ENCODE peak calls at places on chromosomes 3 and 15, in eight cellular contexts. S is CD8-positive, alpha-beta T cell; T is heart right ventricle; K is cardiac muscle cell; Z is tibial nerve; D is sigmoid colon; I is body of pancreas; C is heart left ventricle. B is an unnamed sample.

GRCh38 chr15:41926184-41927056 is 32.6 kb upstream of the SPTBN5 start:
- DNase-seq in K (no peak), C (no peak), Z (no peak), S (no peak), D (no peak), I (no peak), T (no peak), B (no peak)

GRCh38 chr3:128560768-128561167 is 67.8 kb upstream of the GATA2 start:
- DNase-seq in K (no peak), Z (no peak), I (no peak), C (no peak), D (peak; percentile 48), T (no peak), S (no peak), B (no peak)

GRCh38 chr3:51384145-51384729 is 854 bp upstream of the MANF start:
- DNase-seq in I (peak; percentile 32), K (peak; percentile 47), Z (no peak), C (no peak), D (peak; percentile 73), T (peak; percentile 28), S (no peak), B (no peak)

GRCh38 chr15:100131321-100132224 is 210.2 kb downstream of the ADAMTS17 start:
- DNase-seq in K (peak; percentile 37), D (no peak), I (peak; percentile 55), S (no peak), Z (no peak), T (peak; percentile 69), C (peak; percentile 79), B (peak; percentile 87)

GRCh38 chr15:82072926-82073537 is 27.2 kb upstream of the MEX3B start:
- DNase-seq in Z (no peak), I (no peak), T (no peak), K (no peak), S (no peak), C (no peak), D (no peak), B (no peak)

GRCh38 chr15:101452572-101452971 is 36.9 kb downstream of the PCSK6 start:
- DNase-seq in Z (no peak), T (no peak), D (no peak), K (no peak), I (no peak), C (no peak), S (no peak), B (peak; percentile 55)

GRCh38 chr3:124504332-124505059 is 225.8 kb upstream of the UMPS start:
- DNase-seq in T (peak; percentile 27), D (no peak), Z (no peak), I (peak; percentile 31), K (no peak), C (peak; percentile 64), S (no peak), B (peak; percentile 37)

GRCh38 chr3:52527039-52527731 is 6.5 kb downstream of the NT5DC2 start:
- DNase-seq in Z (no peak), D (peak; percentile 64), S (no peak), T (no peak), K (no peak), I (no peak), C (peak; percentile 25), B (peak; percentile 64)

GRCh38 chr3:11514191-11514770 is 129.4 kb downstream of the VGLL4 start:
- DNase-seq in K (no peak), S (no peak), I (peak; percentile 59), T (peak; percentile 66), C (peak; percentile 63), Z (no peak), D (peak; percentile 62), B (no peak)

GRCh38 chr3:16896820-16897219 is 12.1 kb downstream of the PLCL2 start:
- DNase-seq in C (no peak), Z (no peak), D (no peak), K (no peak), I (no peak), T (no peak), S (no peak), B (no peak)

GRCh38 chr3:143152043-143152442 is 32.5 kb downstream of the CHST2 start:
- DNase-seq in D (no peak), I (no peak), T (no peak), K (no peak), C (no peak), Z (no peak), S (no peak), B (no peak)

GRCh38 chr3:40169983-40170382 is 139.5 kb upstream of the EIF1B start:
- DNase-seq in T (no peak), I (no peak), C (no peak), K (no peak), Z (no peak), D (no peak), S (no peak), B (no peak)

GRCh38 chr3:189947948-189948723 is 172.6 kb downstream of the P3H2 start:
- DNase-seq in D (no peak), T (no peak), Z (no peak), I (peak; percentile 10), K (peak; percentile 12), S (no peak), C (no peak), B (no peak)

GRCh38 chr3:187763850-187764648 is 18.8 kb upstream of the BCL6 start:
- DNase-seq in K (no peak), D (no peak), C (no peak), T (no peak), S (no peak), I (no peak), Z (no peak), B (no peak)

GRCh38 chr15:63288778-63289378 is 11.5 kb downstream of the APH1B start:
- DNase-seq in C (no peak), K (peak; percentile 54), Z (peak; percentile 24), S (no peak), D (no peak), I (no peak), T (no peak), B (no peak)

GRCh38 chr3:165796701-165797100 is 40.5 kb downstream of the BCHE start:
- DNase-seq in C (no peak), K (no peak), I (no peak), S (no peak), D (no peak), Z (no peak), T (no peak), B (no peak)

GRCh38 chr15:74954515-74954914 is 2.1 kb downstream of the RPP25 start:
- DNase-seq in Z (no peak), I (peak; percentile 18), T (no peak), S (no peak), K (peak; percentile 64), C (peak; percentile 59), D (no peak), B (no peak)

GRCh38 chr3:112930771-112931170 is 44.1 kb downstream of the CD200R1 start:
- DNase-seq in K (no peak), T (no peak), Z (no peak), I (no peak), S (no peak), C (no peak), D (no peak), B (no peak)

GRCh38 chr15:40058476-40059140 is 19.6 kb upstream of the SRP14 start:
- DNase-seq in I (no peak), S (no peak), D (peak; percentile 57), Z (no peak), K (no peak), C (no peak), T (no peak), B (no peak)

GRCh38 chr3:9955067-9955502 is 2.9 kb upstream of the PRRT3 start:
- DNase-seq in T (no peak), S (no peak), I (peak; percentile 45), K (peak; percentile 78), D (no peak), C (no peak), Z (no peak), B (no peak)

GRCh38 chr15:44584162-44584749 is 47.3 kb downstream of the EIF3J start:
- DNase-seq in Z (no peak), D (no peak), S (peak; percentile 27), C (peak; percentile 46), T (no peak), K (peak; percentile 43), I (peak; percentile 31), B (peak; percentile 40)

GRCh38 chr15:63848881-63849551 is 15.3 kb upstream of the HERC1 start:
- DNase-seq in S (no peak), T (no peak), I (no peak), Z (no peak), D (no peak), K (no peak), C (no peak), B (no peak)

DNA sequence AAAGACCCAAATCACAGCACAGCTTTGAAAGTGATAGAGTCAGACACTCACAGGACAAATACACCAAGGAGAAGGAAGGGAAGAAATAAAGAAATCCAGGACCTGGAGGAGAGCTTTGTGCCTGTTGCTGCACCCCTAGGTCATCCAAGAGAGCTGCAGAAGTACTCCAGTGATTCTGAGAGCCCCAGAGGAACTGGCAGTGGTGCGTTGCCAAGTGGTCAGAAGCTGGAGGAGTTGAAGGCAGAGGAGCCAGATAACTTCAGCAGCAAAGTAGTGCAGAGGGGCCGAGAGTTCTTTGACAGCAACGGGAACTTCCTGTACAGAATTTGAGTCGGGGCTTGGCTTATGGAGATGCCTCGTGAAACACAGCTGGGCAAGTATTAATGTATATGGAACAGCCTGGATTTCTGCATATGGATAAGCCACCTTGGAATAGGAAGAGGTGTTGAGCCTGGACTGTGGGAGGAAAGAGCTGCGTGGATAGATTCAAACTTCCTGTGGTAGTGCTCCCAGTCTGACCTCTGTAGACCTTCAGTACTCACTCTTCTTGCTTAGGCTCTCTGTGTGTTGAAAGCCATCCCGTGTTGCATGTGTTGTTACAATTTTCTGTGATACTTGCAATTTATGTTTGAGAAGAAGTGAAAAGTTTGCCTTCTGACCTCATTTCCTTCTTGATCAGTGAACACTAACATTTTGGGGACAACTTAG is 6.1 kb downstream of the NGRN start:
- DNase-seq in C (no peak), Z (no peak), T (no peak), K (no peak), S (no peak), I (no peak), D (no peak), B (no peak)
- H3K4me1 ChIP-seq in C (peaks cover 58% of the 10 kb centered on the region), Z (peaks cover 32% of the 10 kb centered on the region), T (peaks cover 14% of the 10 kb centered on the region), K (peaks cover 20% of the 10 kb centered on the region), S (peaks cover 47% of the 10 kb centered on the region), I (peaks cover 34% of the 10 kb centered on the region), D (peaks cover 47% of the 10 kb centered on the region), B (peaks cover 54% of the 10 kb centered on the region)

GRCh38 chr3:72890166-72890925 is 2.5 kb downstream of the GXYLT2 start:
- DNase-seq in K (no peak), I (no peak), C (no peak), D (no peak), S (no peak), T (no peak), Z (no peak), B (no peak)
- H3K27ac ChIP-seq in K (peak overlapping the region; percentile 52), I (no peak overlapping the region), C (peak overlapping the region; percentile 69), D (peak overlapping the region; percentile 69), S (no peak overlapping the region), T (no peak overlapping the region), Z (peak overlapping the region; percentile 87), B (peak overlapping the region; percentile 81)

GRCh38 chr15:31228980-31229826 is 97.4 kb upstream of the KLF13 start:
- DNase-seq in C (no peak), T (no peak), S (no peak), D (no peak), K (peak; percentile 48), Z (no peak), I (peak; percentile 59), B (peak; percentile 88)
- H3K4me3 ChIP-seq in C (no peak overlapping the region), T (no peak overlapping the region), S (no peak overlapping the region), D (no peak overlapping the region), K (no peak overlapping the region), Z (no peak overlapping the region), I (no peak overlapping the region), B (peak overlapping the region; percentile 28)

DNA sequence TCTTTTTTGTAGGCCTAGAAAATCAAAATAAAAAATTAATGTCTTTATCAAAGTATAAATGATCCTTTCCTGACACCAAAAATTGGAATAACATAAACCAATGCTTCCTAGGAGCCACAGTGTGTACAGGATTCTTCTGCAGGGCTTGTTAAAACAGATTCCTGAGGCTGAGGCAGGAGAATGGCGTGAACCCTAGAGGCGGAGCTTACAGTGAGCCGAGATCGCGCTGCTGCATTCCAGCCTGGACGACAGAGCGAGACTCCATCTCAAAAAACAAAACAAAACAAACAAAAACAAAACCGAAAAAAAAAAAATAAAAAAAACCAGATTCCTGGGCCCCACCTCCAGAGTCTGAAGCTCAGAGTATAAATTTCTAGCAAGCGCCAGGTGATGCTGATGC is 78.0 kb downstream of the PEX5L start:
- DNase-seq in Z (no peak), K (no peak), C (no peak), T (no peak), D (no peak), I (no peak), S (no peak), B (no peak)
- H3K4me1 ChIP-seq in Z (no peaks in the 10 kb centered on the region), K (peaks cover 2% of the 10 kb centered on the region), C (no peaks in the 10 kb centered on the region), T (no peaks in the 10 kb centered on the region), D (no peaks in the 10 kb centered on the region), I (peaks cover 14% of the 10 kb centered on the region), S (no peaks in the 10 kb centered on the region), B (no peaks in the 10 kb centered on the region)